ENCODE peak calls at places on chromosomes 16 and 17, in nine cellular contexts. G is dorsolateral prefrontal cortex; J is endothelial cell of umbilical vein; O is heart left ventricle; A is CD4-positive, CD25-positive, alpha-beta regulatory T cell; T is H9; W is sigmoid colon; H is CD8-positive, alpha-beta T cell; R is Peyer's patch. Z is an unnamed sample.

GRCh38 chr16:88638323-88639230 is at the start of gene IL17C:
- DNase-seq in R (peak; percentile 82), J (no peak), W (no peak), G (no peak), T (peak; percentile 80), H (no peak), A (no peak), O (no peak), Z (no peak)

GRCh38 chr16:69889295-69889964 is 61.7 kb upstream of the CLEC18A start:
- DNase-seq in W (no peak), G (no peak), T (no peak), R (no peak), O (no peak), H (no peak), J (no peak), A (no peak), Z (no peak)

GRCh38 chr17:61510991-61511390 is 58.8 kb downstream of the TBX4 start:
- DNase-seq in T (no peak), R (no peak), H (no peak), J (no peak), O (no peak), G (no peak), A (no peak), W (no peak), Z (no peak)

GRCh38 chr17:56908061-56908542 is 5.7 kb downstream of the TRIM25 start:
- DNase-seq in J (no peak), T (no peak), G (no peak), W (no peak), H (peak; percentile 39), R (peak; percentile 91), O (peak; percentile 63), A (peak; percentile 79), Z (no peak)

GRCh38 chr17:44223574-44224046 is 4.1 kb upstream of the UBTF start:
- DNase-seq in G (peak; percentile 51), T (no peak), J (peak; percentile 97), O (peak; percentile 45), R (no peak), A (no peak), H (no peak), W (no peak), Z (no peak)

GRCh38 chr17:36935681-36936454 is 1.4 kb upstream of the LHX1 start:
- DNase-seq in T (peak; percentile 84), G (peak; percentile 52), R (no peak), J (no peak), W (no peak), A (no peak), O (no peak), H (no peak), Z (no peak)

GRCh38 chr17:54021418-54021817 is 198.7 kb downstream of the KIF2B start:
- DNase-seq in J (no peak), T (no peak), R (no peak), O (no peak), A (no peak), W (no peak), G (no peak), H (no peak), Z (no peak)

GRCh38 chr17:16391451-16391850 is 10.6 kb downstream of the UBB start:
- DNase-seq in H (no peak), W (no peak), J (no peak), R (no peak), O (no peak), T (no peak), A (no peak), G (no peak), Z (no peak)

GRCh38 chr17:4565209-4566141 is 5.1 kb upstream of the GGT6 start:
- DNase-seq in J (peak; percentile 70), G (peak; percentile 64), A (peak; percentile 76), W (peak; percentile 84), O (peak; percentile 57), R (peak; percentile 88), H (peak; percentile 50), T (peak; percentile 89), Z (peak; percentile 65)

GRCh38 chr16:49854227-49855203 is 1.4 kb downstream of the ZNF423 start:
- DNase-seq in G (no peak), J (peak; percentile 25), T (no peak), H (no peak), O (peak; percentile 60), W (peak; percentile 76), R (no peak), A (no peak), Z (no peak)
- H3K27ac ChIP-seq in G (peak overlapping the region; percentile 77), J (peak overlapping the region; percentile 39), T (no peak overlapping the region), H (no peak overlapping the region), O (peak overlapping the region; percentile 88), W (peak overlapping the region; percentile 96), R (peak overlapping the region; percentile 93), A (no peak overlapping the region), Z (peak overlapping the region; percentile 80)

GRCh38 chr16:22299036-22299435 is 1.8 kb downstream of the POLR3E start:
- DNase-seq in O (no peak), T (no peak), H (no peak), A (no peak), R (no peak), W (no peak), J (no peak), G (no peak), Z (no peak)

GRCh38 chr16:22296225-22297113 is 740 bp upstream of the POLR3E start:
- DNase-seq in H (no peak), T (no peak), W (peak; percentile 64), G (no peak), A (peak; percentile 13), O (no peak), J (peak; percentile 32), R (no peak), Z (no peak)

GRCh38 chr16:22297871-22298733 is 893 bp downstream of the POLR3E start:
- DNase-seq in W (peak; percentile 85), H (peak; percentile 89), T (peak; percentile 65), O (peak; percentile 68), A (peak; percentile 88), R (peak; percentile 67), J (peak; percentile 93), G (peak; percentile 61), Z (peak; percentile 75)

GRCh38 chr16:22300427-22301071 is 3.3 kb downstream of the POLR3E start:
- DNase-seq in G (peak; percentile 29), J (peak; percentile 52), A (peak; percentile 65), R (peak; percentile 78), H (no peak), T (peak; percentile 68), O (peak; percentile 52), W (peak; percentile 76), Z (no peak)

DNA sequence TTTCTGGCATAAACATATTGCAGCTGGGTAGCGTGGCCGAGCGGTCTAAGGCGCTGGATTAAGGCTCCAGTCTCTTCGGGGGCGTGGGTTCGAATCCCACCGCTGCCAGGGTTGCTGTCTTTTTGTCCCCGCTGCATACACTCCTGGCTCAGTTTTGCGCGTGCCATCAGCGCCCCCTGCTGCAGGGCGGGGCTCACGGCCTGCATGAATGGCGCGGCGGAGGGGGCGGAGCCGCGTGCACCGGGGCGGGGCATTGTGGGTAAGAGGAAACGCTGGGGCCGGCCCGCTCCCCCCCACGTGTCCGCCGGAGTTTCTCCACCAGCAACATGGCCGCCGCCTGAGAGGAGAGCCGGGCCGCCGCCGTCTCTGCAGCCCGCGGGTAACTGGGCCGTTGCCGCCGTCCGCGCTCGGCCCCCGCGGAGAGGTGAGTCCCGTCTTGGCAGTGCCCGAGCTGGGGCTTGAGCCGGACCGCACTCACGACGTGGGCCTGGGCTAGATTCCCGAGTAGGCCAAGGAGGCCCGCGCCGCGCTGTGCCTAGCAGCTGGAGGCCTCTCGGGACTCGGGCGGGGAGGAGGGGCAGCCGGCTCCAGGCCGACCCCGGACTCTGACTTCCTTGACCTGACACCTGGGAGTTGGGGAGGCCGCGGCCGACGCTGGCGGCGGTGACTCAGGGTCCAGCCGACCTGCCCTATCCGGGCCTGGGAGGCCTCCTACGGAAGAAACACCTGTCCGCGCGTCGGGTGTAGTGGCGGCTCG is at the start of gene POLR3E:
- DNase-seq in G (peak; percentile 98), A (peak; percentile 98), W (peak; percentile 99), J (peak; percentile 99), T (peak; percentile 98), O (peak; percentile 99), H (peak; percentile 99), R (peak; percentile 100), Z (peak; percentile 100)
- H3K27ac ChIP-seq in G (peak within 1 kb of the TSS; percentile 82), A (peak within 1 kb of the TSS; percentile 100), W (peak within 1 kb of the TSS; percentile 94), J (peak within 1 kb of the TSS; percentile 81), T (no peak within 1 kb of the TSS), O (peak within 1 kb of the TSS; percentile 89), H (peak within 1 kb of the TSS; percentile 98), R (peak within 1 kb of the TSS; percentile 94), Z (peak within 1 kb of the TSS; percentile 97)

GRCh38 chr17:75749545-75750389 is 15.2 kb downstream of the GALK1 start:
- DNase-seq in J (peak; percentile 65), A (peak; percentile 80), R (peak; percentile 95), W (peak; percentile 94), G (peak; percentile 93), T (peak; percentile 91), H (peak; percentile 82), O (peak; percentile 83), Z (peak; percentile 91)
- H3K27ac ChIP-seq in J (no peak overlapping the region), A (no peak overlapping the region), R (no peak overlapping the region), W (peak overlapping the region; percentile 11), G (peak overlapping the region; percentile 54), T (no peak overlapping the region), H (no peak overlapping the region), O (no peak overlapping the region), Z (no peak overlapping the region)

GRCh38 chr17:1591474-1592090 is 29.0 kb upstream of the PITPNA start:
- DNase-seq in O (no peak), G (no peak), R (no peak), J (no peak), H (no peak), W (no peak), T (no peak), A (no peak), Z (no peak)

GRCh38 chr17:1592751-1593629 is 30.4 kb upstream of the PITPNA start:
- DNase-seq in H (no peak), W (no peak), G (no peak), R (peak; percentile 94), T (no peak), A (no peak), J (peak; percentile 13), O (no peak), Z (no peak)

GRCh38 chr17:1590747-1591473 is 28.3 kb upstream of the PITPNA start:
- DNase-seq in H (no peak), J (no peak), R (no peak), T (no peak), W (no peak), G (peak; percentile 75), A (no peak), O (no peak), Z (no peak)

GRCh38 chr17:1588781-1589585 is 26.4 kb upstream of the PITPNA start:
- DNase-seq in T (peak; percentile 62), O (no peak), A (no peak), G (no peak), R (no peak), H (no peak), W (no peak), J (no peak), Z (no peak)

DNA sequence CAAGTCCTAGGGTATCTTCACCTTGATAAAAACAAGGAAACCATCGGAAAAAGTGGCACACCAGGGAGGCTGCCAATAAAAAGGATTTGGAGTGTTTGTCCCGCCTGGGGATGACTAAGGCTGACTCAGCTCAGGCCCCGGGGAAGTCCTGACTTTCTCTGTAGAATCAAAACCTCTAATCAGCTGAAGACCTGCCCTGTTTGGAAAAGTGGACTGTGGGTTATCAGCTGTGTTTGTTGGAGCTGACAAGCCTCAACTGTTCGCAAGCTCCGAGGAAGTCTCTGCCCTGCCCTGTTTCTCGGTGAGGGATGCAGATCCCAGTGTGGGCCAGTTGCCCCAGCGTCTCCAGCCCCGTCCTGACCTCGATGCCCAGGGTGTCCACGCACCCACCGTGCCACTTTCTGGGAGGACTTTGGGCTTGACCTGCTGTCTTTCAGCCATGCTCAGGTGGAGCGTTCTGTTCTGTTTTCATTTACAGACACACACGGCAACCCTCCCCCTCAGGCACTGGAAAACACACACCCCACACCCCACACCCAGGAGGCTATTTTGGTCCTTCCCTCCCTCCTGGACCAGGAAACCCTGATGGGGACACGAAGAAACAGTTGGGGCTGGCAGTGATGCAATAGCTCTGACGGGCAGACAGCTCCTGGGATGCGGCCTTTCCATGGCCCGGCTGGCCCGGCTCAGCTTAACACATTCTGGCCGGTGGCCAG is 27.6 kb upstream of the PITPNA start:
- DNase-seq in J (peak; percentile 95), T (no peak), O (peak; percentile 64), A (no peak), G (peak; percentile 75), R (peak; percentile 88), H (no peak), W (no peak), Z (peak; percentile 95)
- H3K27ac ChIP-seq in J (peak overlapping the region; percentile 73), T (no peak overlapping the region), O (peak overlapping the region; percentile 91), A (no peak overlapping the region), G (peak overlapping the region; percentile 43), R (peak overlapping the region; percentile 91), H (no peak overlapping the region), W (peak overlapping the region; percentile 44), Z (peak overlapping the region; percentile 95)

Z was measured in right atrium auricular region.